ENCODE peak calls at places on chromosomes 11 and 22, in five cellular contexts. C, N, Q, M and H are unnamed samples.

GRCh38 chr11:110433393-110434333 is 3.9 kb downstream of the FDX1 start:
- DNase-seq in C (no peak), N (no peak), Q (no peak), M (no peak), H (no peak)

GRCh38 chr11:65903068-65903481 is 2.9 kb upstream of the FOSL1 start:
- DNase-seq in C (no peak), N (no peak), Q (no peak), M (peak), H (no peak)

GRCh38 chr11:134576721-134577171 is 164.7 kb upstream of the B3GAT1 start:
- DNase-seq in C (no peak), N (no peak), Q (no peak), M (no peak), H (no peak)

GRCh38 chr22:44450503-44450902 is 47.5 kb downstream of the RTL6 start:
- DNase-seq in C (no peak), N (no peak), Q (no peak), M (peak), H (no peak)

GRCh38 chr11:134033276-134033675 is 35.6 kb upstream of the JAM3 start:
- DNase-seq in C (no peak), N (no peak), Q (no peak), M (no peak), H (no peak)

GRCh38 chr22:29739346-29739875 is 19.6 kb downstream of the CABP7 start:
- DNase-seq in C (no peak), N (no peak), Q (no peak), M (no peak), H (no peak)

GRCh38 chr11:93458286-93458685 is 84.9 kb downstream of the SMCO4 start:
- DNase-seq in C (no peak), N (no peak), Q (no peak), M (no peak), H (no peak)

GRCh38 chr11:34316347-34317037 is 41.3 kb downstream of the ABTB2 start:
- DNase-seq in C (no peak), N (no peak), Q (no peak), M (no peak), H (no peak)

GRCh38 chr11:128908391-128909246 is 17.5 kb downstream of the KCNJ5 start:
- DNase-seq in C (no peak), N (no peak), Q (no peak), M (peak), H (no peak)

GRCh38 chr11:88414385-88414861 is 76.9 kb upstream of the CTSC start:
- DNase-seq in C (no peak), N (peak), Q (no peak), M (peak), H (no peak)

GRCh38 chr22:41574847-41575381 is 14.1 kb downstream of the CSDC2 start:
- DNase-seq in C (no peak), N (no peak), Q (no peak), M (no peak), H (no peak)

GRCh38 chr22:47605886-47606285 is 843.4 kb downstream of the TBC1D22A start:
- DNase-seq in C (no peak), N (no peak), Q (no peak), M (no peak), H (no peak)

GRCh38 chr11:3860360-3860759 is 4.9 kb downstream of the STIM1 start:
- DNase-seq in C (no peak), N (no peak), Q (no peak), M (no peak), H (no peak)

GRCh38 chr11:34174411-34175041 is 69.1 kb downstream of the NAT10 start:
- DNase-seq in C (peak), N (peak), Q (peak), M (peak), H (peak)

GRCh38 chr22:31211504-31211861 is 615 bp upstream of the LIMK2 start:
- DNase-seq in C (no peak), N (no peak), Q (no peak), M (no peak), H (no peak)

GRCh38 chr22:23289851-23290724 is 109.8 kb downstream of the BCR start:
- DNase-seq in C (peak), N (peak), Q (peak), M (peak), H (no peak)

GRCh38 chr11:76939219-76939631 is 78.5 kb downstream of the ACER3 start:
- DNase-seq in C (no peak), N (no peak), Q (no peak), M (no peak), H (no peak)